ENCODE peak calls at places on chromosomes 1 and 21, in ten cellular contexts. W, X, F, S, E, M, C, N, D and H are unnamed samples.

GRCh38 chr1:12173631-12174121 is 6.9 kb downstream of the TNFRSF1B start:
- DNase-seq in E (no peak), F (no peak), S (peak; percentile 40), W (no peak), N (no peak), M (no peak), C (no peak), X (peak; percentile 56), D (no peak), H (no peak)

GRCh38 chr1:108575241-108575850 is 15.4 kb downstream of the EEIG2 start:
- DNase-seq in D (no peak), W (peak; percentile 55), M (no peak), X (no peak), E (peak; percentile 24), F (no peak), N (no peak), S (no peak), C (no peak), H (no peak)

GRCh38 chr1:201535046-201535777 is 3.7 kb upstream of the NAV1 start:
- DNase-seq in E (peak; percentile 66), N (no peak), D (no peak), S (no peak), F (no peak), M (no peak), W (peak; percentile 75), C (no peak), X (no peak), H (no peak)

GRCh38 chr1:226203237-226203636 is 16.7 kb upstream of the ACBD3 start:
- DNase-seq in F (no peak), E (no peak), M (no peak), N (no peak), C (no peak), X (no peak), D (no peak), S (no peak), W (peak; percentile 20), H (no peak)

GRCh38 chr1:21156019-21156418 is 20.7 kb downstream of the EIF4G3 start:
- DNase-seq in X (no peak), C (no peak), S (no peak), N (no peak), M (no peak), F (no peak), W (no peak), E (no peak), D (no peak), H (no peak)

GRCh38 chr1:116310172-116310571 is 62.9 kb upstream of the ATP1A1 start:
- DNase-seq in X (no peak), S (no peak), E (no peak), C (no peak), F (no peak), W (no peak), D (no peak), M (no peak), N (no peak), H (no peak)

GRCh38 chr1:20528221-20528620 is 20.3 kb upstream of the MUL1 start:
- DNase-seq in D (no peak), M (no peak), E (no peak), F (no peak), X (no peak), W (no peak), C (no peak), S (no peak), N (peak; percentile 56), H (no peak)

GRCh38 chr1:205709059-205709398 is 28.7 kb upstream of the SLC45A3 start:
- DNase-seq in X (no peak), F (no peak), M (no peak), C (no peak), N (no peak), S (no peak), E (peak; percentile 74), D (no peak), W (peak; percentile 51), H (no peak)

GRCh38 chr1:50183734-50184133 is 75.0 kb downstream of the ELAVL4 start:
- DNase-seq in N (peak; percentile 19), S (no peak), E (no peak), X (no peak), C (no peak), M (no peak), D (no peak), F (no peak), W (no peak), H (no peak)
- H3K4me3 ChIP-seq in N (no peak overlapping the region), S (no peak overlapping the region), E (no peak overlapping the region), X (no peak overlapping the region), C (no peak overlapping the region), M (no peak overlapping the region), D (no peak overlapping the region), F (no peak overlapping the region), W (no peak overlapping the region), H (no peak overlapping the region)

GRCh38 chr1:156502749-156503671 is 2.4 kb upstream of the MEF2D start:
- DNase-seq in X (peak; percentile 92), M (peak; percentile 92), W (peak; percentile 93), N (peak; percentile 93), E (peak; percentile 94), C (no peak), F (no peak), S (peak; percentile 82), D (peak; percentile 77), H (peak; percentile 91)

GRCh38 chr1:156503672-156504055 is 3.1 kb upstream of the MEF2D start:
- DNase-seq in N (peak; percentile 18), W (peak; percentile 16), F (no peak), C (no peak), S (no peak), D (no peak), X (no peak), M (no peak), E (no peak), H (no peak)

GRCh38 chr1:156505679-156506298 is 5.2 kb upstream of the MEF2D start:
- DNase-seq in N (no peak), F (no peak), M (no peak), C (no peak), X (no peak), D (no peak), S (no peak), W (no peak), E (no peak), H (no peak)

GRCh38 chr1:156504821-156505678 is 4.5 kb upstream of the MEF2D start:
- DNase-seq in C (peak; percentile 97), W (peak; percentile 99), D (peak; percentile 92), M (peak; percentile 100), E (peak; percentile 99), X (peak; percentile 100), S (peak; percentile 99), N (peak; percentile 95), F (peak; percentile 93), H (peak; percentile 97)

DNA sequence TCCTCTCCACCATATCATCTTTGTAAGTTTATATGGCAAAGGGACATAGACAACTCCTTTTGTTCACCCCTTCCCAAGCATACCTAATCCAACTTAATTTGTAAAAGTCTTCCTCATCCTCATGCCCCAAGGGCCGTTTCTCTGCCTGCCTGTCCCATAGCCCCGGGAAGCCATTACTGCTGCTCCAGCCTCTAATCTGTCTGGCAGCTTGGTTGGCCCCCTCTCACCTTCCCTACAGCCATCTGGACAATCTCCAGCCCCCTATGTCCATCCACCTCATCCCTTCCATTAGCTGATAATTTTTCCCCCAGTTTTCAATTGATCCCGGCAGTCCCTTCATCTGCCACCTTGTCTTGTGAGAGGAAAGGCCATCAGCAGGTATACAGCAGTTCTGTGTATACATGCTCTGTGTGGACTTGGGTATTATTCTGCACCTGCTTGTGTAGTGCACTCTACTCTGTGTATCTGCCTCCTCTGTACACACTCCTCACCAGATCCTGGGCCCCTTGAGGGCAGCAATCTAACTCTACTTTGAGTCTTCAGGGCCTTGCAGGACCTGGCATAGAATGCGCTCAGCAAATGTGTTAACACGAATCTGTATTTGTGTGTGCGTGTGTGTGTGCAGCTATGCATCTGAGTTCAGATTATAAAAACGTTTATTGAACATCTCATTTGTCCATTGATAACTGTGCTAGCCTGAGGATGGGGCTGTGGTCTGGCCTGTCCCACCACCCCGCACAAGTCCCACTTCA is 3.7 kb upstream of the MEF2D start:
- DNase-seq in X (no peak), N (no peak), F (no peak), S (no peak), M (no peak), E (no peak), D (no peak), C (no peak), W (peak; percentile 33), H (no peak)
- H3K4me3 ChIP-seq in X (no peak overlapping the region), N (no peak overlapping the region), F (peak overlapping the region; percentile 10), S (no peak overlapping the region), M (peak overlapping the region; percentile 29), E (peak overlapping the region; percentile 1), D (peak overlapping the region; percentile 32), C (peak overlapping the region; percentile 50), W (peak overlapping the region; percentile 49), H (no peak overlapping the region)

GRCh38 chr21:44749116-44749758 is 37.9 kb upstream of the TSPEAR start:
- DNase-seq in D (no peak), W (no peak), E (no peak), M (no peak), S (no peak), N (peak; percentile 83), X (no peak), F (no peak), C (no peak), H (no peak)
- H3K4me3 ChIP-seq in D (no peak overlapping the region), W (no peak overlapping the region), E (no peak overlapping the region), M (no peak overlapping the region), S (no peak overlapping the region), N (peak overlapping the region; percentile 35), X (no peak overlapping the region), F (no peak overlapping the region), C (no peak overlapping the region), H (no peak overlapping the region)

GRCh38 chr1:143691400-143691891 is 280.3 kb downstream of the FAM72C start:
- DNase-seq in D (no peak), W (peak; percentile 15), S (no peak), N (no peak), E (no peak), F (no peak), M (no peak), X (no peak), C (no peak), H (no peak)
- H3K4me3 ChIP-seq in D (no peak overlapping the region), W (no peak overlapping the region), S (no peak overlapping the region), N (no peak overlapping the region), E (no peak overlapping the region), F (no peak overlapping the region), M (no peak overlapping the region), X (no peak overlapping the region), C (no peak overlapping the region), H (peak overlapping the region; percentile 16)

GRCh38 chr1:159925713-159926066 is 383 bp upstream of the TAGLN2 start:
- DNase-seq in F (no peak), S (peak; percentile 62), N (peak; percentile 73), E (no peak), D (no peak), M (peak; percentile 43), X (no peak), W (no peak), C (no peak), H (no peak)
- H3K4me3 ChIP-seq in F (peak overlapping the region; percentile 82), S (peak overlapping the region; percentile 49), N (peak overlapping the region; percentile 90), E (peak overlapping the region; percentile 98), D (peak overlapping the region; percentile 93), M (peak overlapping the region; percentile 86), X (peak overlapping the region; percentile 58), W (peak overlapping the region; percentile 85), C (peak overlapping the region; percentile 96), H (peak overlapping the region; percentile 66)

GRCh38 chr1:44031900-44032817 is 897 bp upstream of the SLC6A9 start:
- DNase-seq in N (peak; percentile 54), E (no peak), C (no peak), S (peak; percentile 47), X (no peak), D (peak; percentile 45), F (no peak), W (no peak), M (no peak), H (no peak)
- H3K4me3 ChIP-seq in N (peak overlapping the region; percentile 97), E (no peak overlapping the region), C (no peak overlapping the region), S (no peak overlapping the region), X (no peak overlapping the region), D (peak overlapping the region; percentile 97), F (no peak overlapping the region), W (peak overlapping the region; percentile 81), M (peak overlapping the region; percentile 81), H (peak overlapping the region; percentile 36)